ENCODE peak calls at places on chromosomes 12 and 14, in five cellular contexts. P, I, H, D and N are unnamed samples.

GRCh38 chr14:68476212-68476964 is 316.5 kb downstream of the ZFP36L1 start:
- DNase-seq in D (no peak), P (peak), I (peak), H (peak), N (no peak)

GRCh38 chr12:58678753-58679152 is 241.6 kb downstream of the LRIG3 start:
- DNase-seq in I (no peak), D (no peak), H (no peak), P (no peak), N (no peak)

GRCh38 chr14:101017209-101017608 is 113.7 kb upstream of the RTL1 start:
- DNase-seq in H (peak), P (no peak), I (no peak), D (no peak), N (peak)

GRCh38 chr14:89571502-89571901 is 154.5 kb upstream of the FOXN3 start:
- DNase-seq in I (no peak), H (no peak), D (no peak), P (no peak), N (no peak)

GRCh38 chr14:64758711-64759554 is 54.7 kb downstream of the PLEKHG3 start:
- DNase-seq in I (peak), P (no peak), D (no peak), H (peak), N (no peak)

GRCh38 chr14:67987596-67987995 is 168.0 kb downstream of the RAD51B start:
- DNase-seq in P (no peak), D (no peak), H (peak), I (no peak), N (no peak)

GRCh38 chr12:10235761-10236631 is 23.3 kb downstream of the GABARAPL1 start:
- DNase-seq in H (peak), P (no peak), I (no peak), D (no peak), N (peak)

GRCh38 chr14:32933623-32933942 is 5.1 kb upstream of the NPAS3 start:
- DNase-seq in D (no peak), I (no peak), P (no peak), H (peak), N (no peak)

GRCh38 chr12:93829073-93829472 is 151.9 kb downstream of the CRADD start:
- DNase-seq in H (no peak), D (no peak), I (no peak), P (no peak), N (no peak)

GRCh38 chr12:12788675-12789368 is 3.4 kb downstream of the APOLD1 start:
- DNase-seq in D (peak), H (peak), P (no peak), I (no peak), N (peak)

GRCh38 chr12:1800646-1801284 is 19.6 kb upstream of the LRTM2 start:
- DNase-seq in D (no peak), H (no peak), I (peak), P (no peak), N (peak)

GRCh38 chr12:104650541-104650940 is 193.8 kb downstream of the CHST11 start:
- DNase-seq in P (no peak), D (no peak), I (no peak), H (no peak), N (no peak)

GRCh38 chr12:114682920-114683708 is 861 bp downstream of the TBX3 start:
- DNase-seq in D (no peak), P (no peak), H (peak), I (no peak), N (peak)

GRCh38 chr12:114681149-114681849 is 2.7 kb downstream of the TBX3 start:
- DNase-seq in H (peak), P (no peak), D (no peak), I (no peak), N (peak)

GRCh38 chr12:114683709-114684097 is 272 bp downstream of the TBX3 start:
- DNase-seq in I (no peak), H (no peak), D (no peak), P (no peak), N (no peak)

GRCh38 chr12:114680498-114681148 is 3.4 kb downstream of the TBX3 start:
- DNase-seq in D (no peak), P (no peak), I (no peak), H (no peak), N (no peak)

GRCh38 chr12:114682101-114682919 is 1.7 kb downstream of the TBX3 start:
- DNase-seq in D (no peak), I (no peak), P (no peak), H (no peak), N (no peak)
- H3K4me3 ChIP-seq in D (peak), I (peak), P (no peak), H (peak), N (peak)

GRCh38 chr12:132558861-132559623 is 51.3 kb downstream of the LRCOL1 start:
- DNase-seq in I (no peak), H (no peak), D (no peak), P (peak), N (no peak)
- H3K4me3 ChIP-seq in I (peak), H (peak), D (peak), P (peak), N (peak)

GRCh38 chr12:46580445-46580844 is 207.9 kb upstream of the SLC38A2 start:
- DNase-seq in D (no peak), P (no peak), I (no peak), H (no peak), N (no peak)

GRCh38 chr12:46590991-46591703 is 218.6 kb upstream of the SLC38A2 start:
- DNase-seq in D (no peak), P (no peak), H (no peak), I (no peak), N (no peak)

DNA sequence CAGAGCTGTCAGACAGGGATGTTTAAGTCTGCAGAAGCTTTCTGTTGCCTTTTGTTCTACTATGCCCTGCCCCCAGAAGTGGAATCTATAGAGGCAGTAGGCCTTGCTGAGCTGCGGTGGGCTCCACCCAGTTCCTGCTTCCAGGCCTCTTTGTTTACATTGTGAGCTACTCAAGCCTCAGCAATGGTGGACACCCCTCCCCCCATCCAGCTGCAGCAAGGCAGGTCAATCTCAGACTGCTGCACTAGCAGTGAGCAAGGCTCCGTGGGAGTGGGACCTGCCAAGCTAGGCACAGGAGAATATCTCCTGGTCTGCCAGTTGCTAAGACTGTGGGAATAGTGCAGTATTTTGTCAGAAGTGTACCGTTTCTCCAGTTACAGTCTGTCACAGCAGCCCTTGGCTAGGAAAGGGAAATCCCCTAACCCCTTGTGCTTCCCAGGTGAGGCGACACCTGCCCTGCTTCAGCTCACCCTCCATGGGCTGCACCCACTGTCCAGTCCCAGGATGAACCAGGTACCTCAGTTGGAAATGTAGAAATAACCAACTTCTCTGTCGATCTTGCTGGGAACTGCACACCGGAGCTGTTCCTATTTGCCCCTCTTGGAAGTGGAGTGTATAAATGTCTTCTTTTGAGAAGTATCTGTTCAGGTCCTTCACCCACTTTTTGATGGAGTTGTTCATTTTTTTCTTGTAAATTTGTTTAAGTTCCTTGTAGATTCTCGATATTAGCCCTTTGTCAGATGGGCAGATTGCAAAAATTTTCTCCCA is 213.5 kb upstream of the SLC38A2 start:
- DNase-seq in P (no peak), D (no peak), I (peak), H (peak), N (no peak)
- H3K4me3 ChIP-seq in P (no peak), D (no peak), I (no peak), H (no peak), N (no peak)

GRCh38 chr14:91322623-91323022 is 78.1 kb upstream of the GPR68 start:
- DNase-seq in H (no peak), P (no peak), D (no peak), I (no peak), N (no peak)

GRCh38 chr14:91325211-91325610 is 80.7 kb upstream of the GPR68 start:
- DNase-seq in I (no peak), P (no peak), H (no peak), D (no peak), N (no peak)

GRCh38 chr14:91323031-91323430 is 78.5 kb upstream of the GPR68 start:
- DNase-seq in I (no peak), H (no peak), P (no peak), D (no peak), N (no peak)

GRCh38 chr14:91324606-91324950 is 80.1 kb upstream of the GPR68 start:
- DNase-seq in D (no peak), P (no peak), H (no peak), I (no peak), N (no peak)

DNA sequence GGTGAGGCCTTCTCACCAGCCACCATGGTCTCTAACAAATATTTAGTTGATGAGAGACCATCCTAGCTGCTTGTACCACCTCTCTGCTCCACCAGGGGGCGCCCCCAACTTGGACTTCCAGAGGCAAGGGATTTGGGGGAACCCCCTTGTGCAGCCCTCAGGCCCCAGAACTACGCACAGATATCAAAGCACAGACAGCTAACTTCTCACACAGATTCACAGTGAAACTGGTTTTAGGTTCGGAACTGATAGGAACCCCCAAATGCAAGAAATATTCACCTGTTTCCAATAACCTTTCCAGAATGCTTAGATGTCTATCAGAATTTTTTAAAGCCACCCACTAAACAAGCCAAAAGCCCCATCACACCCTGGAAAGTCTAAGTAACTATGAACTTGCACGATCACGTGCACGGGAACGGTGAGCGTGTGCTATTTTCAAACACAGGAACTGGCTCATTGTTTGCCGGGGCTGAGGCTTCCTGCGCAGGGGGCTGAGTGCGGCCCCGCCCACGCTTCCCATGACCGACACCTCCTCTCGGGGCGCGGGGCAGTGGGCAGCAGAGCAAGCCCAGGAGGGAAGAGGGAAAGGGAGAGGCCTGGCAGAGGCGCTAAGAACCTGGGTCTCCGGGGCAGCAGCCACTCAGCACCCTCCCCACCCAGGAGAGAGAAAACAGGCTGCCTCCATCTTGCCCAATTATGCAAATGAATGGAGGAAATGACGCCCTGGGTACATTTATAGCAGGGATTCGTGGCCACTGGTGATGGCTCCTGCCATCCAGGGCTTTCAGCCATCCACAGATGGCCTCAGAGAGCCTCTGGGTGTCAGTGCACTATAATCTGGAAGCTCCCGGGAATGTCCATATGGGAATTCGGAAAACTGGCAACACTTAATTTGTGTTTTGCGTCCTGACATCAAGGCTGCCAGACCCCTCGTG is 79.4 kb upstream of the GPR68 start:
- DNase-seq in P (peak), I (peak), D (peak), H (peak), N (peak)
- H3K4me3 ChIP-seq in P (peak), I (no peak), D (peak), H (peak), N (no peak)